ENCODE peak calls at places on chromosome 15, in nine cellular contexts. C, H, T, J, P, E, W, B and X are unnamed samples.

GRCh38 chr15:96374494-96374893 is 44.0 kb downstream of the NR2F2 start:
- DNase-seq in B (no peak), J (no peak), P (no peak), C (no peak), E (no peak), H (peak; percentile 49), T (no peak), W (no peak), X (no peak)

GRCh38 chr15:68206711-68207151 is 1.6 kb upstream of the CALML4 start:
- DNase-seq in T (no peak), P (no peak), W (no peak), H (no peak), B (no peak), C (no peak), J (no peak), E (no peak), X (no peak)

GRCh38 chr15:40436892-40437753 is 3.6 kb upstream of the BAHD1 start:
- DNase-seq in H (no peak), B (no peak), W (no peak), C (no peak), P (no peak), J (no peak), E (no peak), T (no peak), X (no peak)

GRCh38 chr15:36738817-36739216 is 159.4 kb downstream of the CDIN1 start:
- DNase-seq in J (no peak), P (no peak), H (no peak), C (no peak), E (no peak), B (no peak), W (no peak), T (no peak), X (no peak)

GRCh38 chr15:26892678-26893077 is 25.8 kb downstream of the GABRA5 start:
- DNase-seq in P (no peak), B (no peak), E (no peak), J (no peak), H (no peak), C (no peak), W (no peak), T (no peak), X (no peak)

GRCh38 chr15:48096813-48097212 is 24.0 kb upstream of the SLC24A5 start:
- DNase-seq in T (no peak), B (peak; percentile 85), H (peak; percentile 42), W (no peak), J (no peak), P (peak; percentile 93), C (no peak), E (no peak), X (no peak)

GRCh38 chr15:39628821-39629220 is 47.9 kb downstream of the THBS1 start:
- DNase-seq in E (no peak), C (no peak), B (no peak), W (no peak), P (no peak), J (no peak), H (no peak), T (no peak), X (no peak)

GRCh38 chr15:36688310-36689102 is 109.1 kb downstream of the CDIN1 start:
- DNase-seq in B (peak; percentile 69), T (no peak), W (no peak), H (peak; percentile 20), C (no peak), P (peak; percentile 17), E (no peak), J (no peak), X (no peak)

GRCh38 chr15:58666957-58667356 is 82.5 kb downstream of the ADAM10 start:
- DNase-seq in T (no peak), P (peak; percentile 31), C (no peak), E (no peak), J (no peak), H (peak; percentile 34), W (no peak), B (peak; percentile 20), X (no peak)

GRCh38 chr15:64686130-64686735 is 89.2 kb downstream of the RBPMS2 start:
- DNase-seq in H (peak; percentile 74), W (no peak), P (peak; percentile 61), B (peak; percentile 41), C (peak; percentile 67), E (no peak), T (peak; percentile 45), J (no peak), X (no peak)

GRCh38 chr15:65217526-65218482 is 6.5 kb upstream of the CILP start:
- DNase-seq in J (no peak), B (no peak), P (no peak), W (no peak), H (no peak), C (no peak), T (no peak), E (no peak), X (no peak)

GRCh38 chr15:80308002-80308401 is 56.0 kb upstream of the CTXND1 start:
- DNase-seq in J (no peak), C (no peak), P (no peak), T (no peak), E (no peak), H (no peak), B (no peak), W (no peak), X (no peak)
- TF ChIP-seq CTCF in J (no peak), C (no peak), P (no peak), T (no peak), E (no peak), H (no peak), B (no peak), W (no peak), X (no peak)

GRCh38 chr15:80970658-80971057 is 19.0 kb downstream of the MESD start:
- DNase-seq in T (no peak), J (no peak), B (no peak), W (no peak), P (no peak), E (no peak), H (no peak), C (no peak), X (no peak)

GRCh38 chr15:80971143-80971542 is 18.5 kb downstream of the MESD start:
- DNase-seq in B (no peak), W (no peak), J (no peak), C (no peak), T (no peak), E (no peak), P (no peak), H (no peak), X (no peak)

GRCh38 chr15:80967991-80968510 is 21.6 kb downstream of the MESD start:
- DNase-seq in H (no peak), J (no peak), C (no peak), P (no peak), B (no peak), T (no peak), W (no peak), E (no peak), X (no peak)

GRCh38 chr15:80969316-80969715 is 20.3 kb downstream of the MESD start:
- DNase-seq in C (no peak), B (no peak), W (no peak), H (no peak), P (no peak), J (no peak), E (no peak), T (no peak), X (no peak)

DNA sequence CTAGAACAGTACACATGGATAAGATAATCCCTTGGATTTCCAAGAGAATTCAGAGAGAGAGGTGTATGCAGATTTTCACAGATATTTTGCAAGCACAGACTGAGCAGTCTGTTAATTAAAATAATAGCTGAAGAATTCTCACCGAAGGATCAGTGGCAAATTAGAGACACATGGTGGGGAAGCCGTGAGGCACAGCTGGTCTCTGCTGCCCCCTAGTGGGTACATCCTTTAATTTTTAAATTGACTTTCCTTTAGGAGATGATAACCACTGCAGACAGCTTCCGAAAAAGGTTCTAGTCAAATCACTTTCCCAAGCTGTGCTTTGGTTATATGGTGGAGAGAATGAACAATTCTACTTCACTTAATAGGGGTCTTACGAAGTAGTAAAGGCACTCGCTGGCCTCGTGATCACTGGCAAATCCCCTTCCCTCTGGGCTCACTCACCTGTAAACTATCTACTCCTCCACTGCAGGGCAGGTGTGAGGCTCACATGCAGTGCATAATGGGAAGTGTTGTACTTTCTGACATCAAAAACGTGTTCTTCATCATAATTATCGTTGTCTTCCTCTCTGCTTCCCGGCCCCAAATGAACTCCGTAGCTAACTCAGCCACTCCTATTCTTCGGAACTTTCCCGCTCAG is 19.5 kb downstream of the MESD start:
- DNase-seq in T (peak; percentile 66), J (no peak), W (peak; percentile 51), H (peak; percentile 76), B (no peak), E (peak; percentile 61), P (peak; percentile 55), C (peak; percentile 79), X (no peak)
- TF ChIP-seq CTCF in T (peak; percentile 74), J (peak; percentile 80), W (peak; percentile 92), H (peak; percentile 67), B (peak; percentile 72), E (peak; percentile 89), P (peak; percentile 98), C (peak; percentile 98), X (peak; percentile 79)

GRCh38 chr15:52716536-52716935 is 37.3 kb upstream of the ATOSA start:
- DNase-seq in T (no peak), J (no peak), C (no peak), H (no peak), B (no peak), P (no peak), E (no peak), W (no peak), X (no peak)

GRCh38 chr15:52718551-52718950 is 39.4 kb upstream of the ATOSA start:
- DNase-seq in T (no peak), B (no peak), W (no peak), E (no peak), J (no peak), C (no peak), P (no peak), H (no peak), X (no peak)

GRCh38 chr15:52717924-52718323 is 38.7 kb upstream of the ATOSA start:
- DNase-seq in W (no peak), H (no peak), J (no peak), T (no peak), B (no peak), C (no peak), E (no peak), P (no peak), X (no peak)

GRCh38 chr15:52710710-52711107 is 31.5 kb upstream of the ATOSA start:
- DNase-seq in W (no peak), C (no peak), E (no peak), P (no peak), B (no peak), J (no peak), T (no peak), H (no peak), X (no peak)

DNA sequence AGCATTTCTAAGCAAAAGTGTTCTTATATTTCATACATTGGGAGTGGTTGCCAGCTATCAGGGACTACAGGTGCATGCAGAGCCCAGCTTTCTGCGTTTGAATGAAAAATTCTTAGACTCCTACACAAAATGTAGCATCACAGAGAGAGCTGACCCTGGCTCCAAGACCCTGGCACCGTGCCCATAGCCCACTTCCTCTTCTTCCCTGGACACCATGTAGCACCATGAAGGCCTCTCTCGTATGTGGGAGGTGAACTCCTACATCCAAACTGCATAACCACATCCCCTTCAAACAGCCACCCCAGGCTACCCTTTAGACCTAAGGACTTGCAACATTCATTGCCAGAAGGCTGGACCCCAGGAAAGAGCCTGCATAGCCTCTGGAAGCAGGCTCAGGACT is 35.8 kb upstream of the ATOSA start:
- DNase-seq in H (no peak), E (no peak), P (no peak), W (no peak), C (no peak), J (no peak), T (no peak), B (no peak), X (no peak)
- TF ChIP-seq CTCF in H (no peak), E (no peak), P (no peak), W (no peak), C (no peak), J (no peak), T (no peak), B (no peak), X (no peak)

GRCh38 chr15:62741106-62741505 is 301.4 kb upstream of the TPM1 start:
- DNase-seq in E (no peak), C (no peak), B (no peak), P (no peak), J (no peak), T (no peak), W (no peak), H (no peak), X (no peak)
- TF ChIP-seq CTCF in E (no peak), C (no peak), B (no peak), P (no peak), J (no peak), T (no peak), W (no peak), H (no peak), X (no peak)